ENCODE peak calls at places on chromosomes 3 and 15, in six cellular contexts. One of them, this sample, is unnamed.

GRCh38 chr3:64913515-64913914 is 225.7 kb upstream of the ADAMTS9 start:
- DNase-seq in RWPE1: no peak
- DNase-seq in renal cortical epithelial cell: no peak
- DNase-seq in cardiac fibroblast: no peak
- DNase-seq in mesenteric fat pad: no peak
- DNase-seq in H54: no peak
- DNase-seq in this sample: no peak

GRCh38 chr3:47266709-47267489 is 15.7 kb downstream of the KIF9 start:
- DNase-seq in H54: peak; percentile 60
- DNase-seq in renal cortical epithelial cell: peak; percentile 94
- DNase-seq in RWPE1: peak; percentile 63
- DNase-seq in cardiac fibroblast: peak; percentile 94
- DNase-seq in mesenteric fat pad: peak; percentile 85
- DNase-seq in this sample: peak; percentile 93

GRCh38 chr3:61578667-61579367 is 17.4 kb downstream of the PTPRG start:
- DNase-seq in cardiac fibroblast: no peak
- DNase-seq in mesenteric fat pad: no peak
- DNase-seq in RWPE1: no peak
- DNase-seq in H54: no peak
- DNase-seq in renal cortical epithelial cell: no peak
- DNase-seq in this sample: no peak

GRCh38 chr15:84840741-84841429 is 23.7 kb downstream of the ALPK3 start:
- DNase-seq in H54: peak; percentile 51
- DNase-seq in cardiac fibroblast: peak; percentile 86
- DNase-seq in renal cortical epithelial cell: peak; percentile 93
- DNase-seq in RWPE1: no peak
- DNase-seq in mesenteric fat pad: peak; percentile 89
- DNase-seq in this sample: peak; percentile 8

GRCh38 chr3:52093751-52094525 is 37.6 kb upstream of the DUSP7 start:
- DNase-seq in H54: peak; percentile 94
- DNase-seq in renal cortical epithelial cell: peak; percentile 95
- DNase-seq in cardiac fibroblast: peak; percentile 52
- DNase-seq in mesenteric fat pad: no peak
- DNase-seq in RWPE1: no peak
- DNase-seq in this sample: peak; percentile 35

GRCh38 chr15:38069001-38069400 is 134.6 kb downstream of the TMCO5A start:
- DNase-seq in mesenteric fat pad: no peak
- DNase-seq in RWPE1: peak; percentile 89
- DNase-seq in cardiac fibroblast: peak; percentile 72
- DNase-seq in renal cortical epithelial cell: peak; percentile 78
- DNase-seq in H54: peak; percentile 41
- DNase-seq in this sample: peak; percentile 90

GRCh38 chr3:179168933-179169332 is 20.8 kb downstream of the PIK3CA start:
- DNase-seq in renal cortical epithelial cell: no peak
- DNase-seq in RWPE1: no peak
- DNase-seq in cardiac fibroblast: no peak
- DNase-seq in H54: no peak
- DNase-seq in mesenteric fat pad: no peak
- DNase-seq in this sample: no peak

GRCh38 chr3:196147116-196147515 is 64.1 kb downstream of the ZDHHC19 start:
- DNase-seq in RWPE1: no peak
- DNase-seq in renal cortical epithelial cell: no peak
- DNase-seq in mesenteric fat pad: no peak
- DNase-seq in H54: no peak
- DNase-seq in cardiac fibroblast: no peak
- DNase-seq in this sample: no peak

GRCh38 chr3:42061711-42062408 is 29.3 kb upstream of the TRAK1 start:
- DNase-seq in cardiac fibroblast: peak; percentile 96
- DNase-seq in mesenteric fat pad: no peak
- DNase-seq in H54: peak; percentile 75
- DNase-seq in renal cortical epithelial cell: peak; percentile 78
- DNase-seq in RWPE1: peak; percentile 87
- DNase-seq in this sample: peak; percentile 93

GRCh38 chr15:66558271-66558670 is 7.5 kb downstream of the LCTL start:
- DNase-seq in RWPE1: no peak
- DNase-seq in H54: no peak
- DNase-seq in cardiac fibroblast: no peak
- DNase-seq in mesenteric fat pad: peak; percentile 24
- DNase-seq in renal cortical epithelial cell: no peak
- DNase-seq in this sample: no peak

GRCh38 chr3:66998899-66999235 is 760 bp downstream of the KBTBD8 start:
- DNase-seq in mesenteric fat pad: no peak
- DNase-seq in renal cortical epithelial cell: no peak
- DNase-seq in H54: no peak
- DNase-seq in cardiac fibroblast: peak; percentile 32
- DNase-seq in RWPE1: no peak
- DNase-seq in this sample: peak; percentile 24

GRCh38 chr15:44550256-44550655 is 13.3 kb downstream of the EIF3J start:
- DNase-seq in renal cortical epithelial cell: peak; percentile 78
- DNase-seq in mesenteric fat pad: no peak
- DNase-seq in cardiac fibroblast: peak; percentile 72
- DNase-seq in H54: no peak
- DNase-seq in RWPE1: no peak
- DNase-seq in this sample: peak; percentile 58

GRCh38 chr3:14458434-14459280 is 56.3 kb downstream of the SLC6A6 start:
- DNase-seq in cardiac fibroblast: no peak
- DNase-seq in mesenteric fat pad: no peak
- DNase-seq in renal cortical epithelial cell: peak; percentile 78
- DNase-seq in H54: no peak
- DNase-seq in RWPE1: no peak
- DNase-seq in this sample: peak; percentile 77

GRCh38 chr3:11391172-11391879 is 119.1 kb downstream of the ATG7 start:
- DNase-seq in H54: no peak
- DNase-seq in renal cortical epithelial cell: peak; percentile 86
- DNase-seq in RWPE1: no peak
- DNase-seq in mesenteric fat pad: no peak
- DNase-seq in cardiac fibroblast: peak; percentile 33
- DNase-seq in this sample: no peak

GRCh38 chr15:71844916-71845315 is 34.6 kb downstream of the NR2E3 start:
- DNase-seq in cardiac fibroblast: no peak
- DNase-seq in renal cortical epithelial cell: no peak
- DNase-seq in H54: no peak
- DNase-seq in RWPE1: no peak
- DNase-seq in mesenteric fat pad: no peak
- DNase-seq in this sample: no peak

GRCh38 chr3:182692021-182692420 is 101.3 kb upstream of the ATP11B start:
- DNase-seq in RWPE1: no peak
- DNase-seq in cardiac fibroblast: no peak
- DNase-seq in mesenteric fat pad: no peak
- DNase-seq in renal cortical epithelial cell: no peak
- DNase-seq in H54: no peak
- DNase-seq in this sample: no peak

GRCh38 chr15:63107895-63108546 is 13.6 kb upstream of the LACTB start:
- DNase-seq in cardiac fibroblast: peak; percentile 100
- DNase-seq in renal cortical epithelial cell: peak; percentile 98
- DNase-seq in RWPE1: peak; percentile 26
- DNase-seq in mesenteric fat pad: no peak
- DNase-seq in H54: peak; percentile 79
- DNase-seq in this sample: peak; percentile 63

GRCh38 chr15:56946150-56946549 is 27.7 kb downstream of the TCF12 start:
- DNase-seq in mesenteric fat pad: no peak
- DNase-seq in RWPE1: no peak
- DNase-seq in renal cortical epithelial cell: no peak
- DNase-seq in H54: no peak
- DNase-seq in cardiac fibroblast: no peak
- DNase-seq in this sample: no peak

GRCh38 chr15:89785771-89786135 is 9.6 kb downstream of the MESP2 start:
- DNase-seq in renal cortical epithelial cell: no peak
- DNase-seq in H54: no peak
- DNase-seq in cardiac fibroblast: peak; percentile 74
- DNase-seq in mesenteric fat pad: no peak
- DNase-seq in RWPE1: no peak
- DNase-seq in this sample: no peak

GRCh38 chr15:45393851-45394250 is 15.5 kb upstream of the GATM start:
- DNase-seq in RWPE1: no peak
- DNase-seq in mesenteric fat pad: no peak
- DNase-seq in cardiac fibroblast: no peak
- DNase-seq in renal cortical epithelial cell: peak; percentile 48
- DNase-seq in H54: no peak
- DNase-seq in this sample: peak; percentile 44

GRCh38 chr15:31013863-31014607 is 22.6 kb upstream of the MTMR10 start:
- DNase-seq in renal cortical epithelial cell: peak; percentile 68
- DNase-seq in H54: no peak
- DNase-seq in RWPE1: no peak
- DNase-seq in mesenteric fat pad: no peak
- DNase-seq in cardiac fibroblast: no peak
- DNase-seq in this sample: no peak

GRCh38 chr15:60585743-60586708 is 107.1 kb upstream of the ICE2 start:
- DNase-seq in H54: no peak
- DNase-seq in renal cortical epithelial cell: peak; percentile 60
- DNase-seq in mesenteric fat pad: no peak
- DNase-seq in RWPE1: peak; percentile 73
- DNase-seq in cardiac fibroblast: peak; percentile 82
- DNase-seq in this sample: peak; percentile 67

GRCh38 chr3:184540777-184541681 is 20.6 kb upstream of the EPHB3 start:
- DNase-seq in H54: peak; percentile 48
- DNase-seq in renal cortical epithelial cell: peak; percentile 48
- DNase-seq in RWPE1: peak; percentile 68
- DNase-seq in cardiac fibroblast: peak; percentile 45
- DNase-seq in mesenteric fat pad: peak; percentile 89
- DNase-seq in this sample: peak; percentile 69

GRCh38 chr15:98850991-98851776 is 156.4 kb downstream of the PGPEP1L start:
- DNase-seq in mesenteric fat pad: no peak
- DNase-seq in renal cortical epithelial cell: peak; percentile 56
- DNase-seq in H54: peak; percentile 34
- DNase-seq in cardiac fibroblast: peak; percentile 82
- DNase-seq in RWPE1: peak; percentile 80
- DNase-seq in this sample: peak; percentile 63

GRCh38 chr3:6041894-6042293 is 819.0 kb upstream of the GRM7 start:
- DNase-seq in renal cortical epithelial cell: no peak
- DNase-seq in cardiac fibroblast: no peak
- DNase-seq in mesenteric fat pad: no peak
- DNase-seq in H54: no peak
- DNase-seq in RWPE1: no peak
- DNase-seq in this sample: no peak

GRCh38 chr3:32940726-32941125 is 10.7 kb upstream of the CCR4 start:
- DNase-seq in RWPE1: no peak
- DNase-seq in renal cortical epithelial cell: no peak
- DNase-seq in H54: no peak
- DNase-seq in mesenteric fat pad: no peak
- DNase-seq in cardiac fibroblast: no peak
- DNase-seq in this sample: no peak

GRCh38 chr3:35224571-35225280 is 414.6 kb upstream of the ARPP21 start:
- DNase-seq in RWPE1: no peak
- DNase-seq in mesenteric fat pad: no peak
- DNase-seq in H54: no peak
- DNase-seq in cardiac fibroblast: no peak
- DNase-seq in renal cortical epithelial cell: peak; percentile 9
- DNase-seq in this sample: no peak

GRCh38 chr3:133574260-133574881 is 885 bp downstream of the CDV3 start:
- DNase-seq in renal cortical epithelial cell: peak; percentile 64
- DNase-seq in mesenteric fat pad: peak; percentile 94
- DNase-seq in cardiac fibroblast: peak; percentile 75
- DNase-seq in H54: no peak
- DNase-seq in RWPE1: peak; percentile 53
- DNase-seq in this sample: peak; percentile 59

GRCh38 chr15:76393614-76394013 is 57.0 kb downstream of the ISL2 start:
- DNase-seq in RWPE1: no peak
- DNase-seq in cardiac fibroblast: peak; percentile 25
- DNase-seq in renal cortical epithelial cell: peak; percentile 33
- DNase-seq in H54: no peak
- DNase-seq in mesenteric fat pad: no peak
- DNase-seq in this sample: peak; percentile 14

GRCh38 chr3:128603313-128603712 is 47.3 kb downstream of the RPN1 start:
- DNase-seq in cardiac fibroblast: no peak
- DNase-seq in H54: no peak
- DNase-seq in RWPE1: no peak
- DNase-seq in renal cortical epithelial cell: no peak
- DNase-seq in mesenteric fat pad: no peak
- DNase-seq in this sample: no peak

GRCh38 chr3:171150945-171151344 is 124.4 kb upstream of the SLC2A2 start:
- DNase-seq in mesenteric fat pad: no peak
- DNase-seq in renal cortical epithelial cell: no peak
- DNase-seq in cardiac fibroblast: no peak
- DNase-seq in RWPE1: no peak
- DNase-seq in H54: no peak
- DNase-seq in this sample: no peak